ENCODE peak calls at places on chromosomes 12 and 14, in six cellular contexts. I is IMR-90, B is H9, F is neuronal stem cell, V is trophoblast cell, Y is H1. N is an unnamed sample.
A peak's percentile ranks its signal among the peaks of the same experiment; 100 is the strongest.

GRCh38 chr14:65075628-65076325 is 26.5 kb downstream of the MAX start:
- DNase-seq in Y (no peak), I (no peak), V (no peak), F (no peak), B (no peak), N (no peak)

GRCh38 chr12:29743801-29744200 is 39.9 kb downstream of the TMTC1 start:
- DNase-seq in V (peak; percentile 47), F (no peak), I (peak; percentile 93), Y (no peak), B (peak; percentile 46), N (peak; percentile 94)

GRCh38 chr12:44654641-44655625 is 221.2 kb downstream of the NELL2 start:
- DNase-seq in V (no peak), I (no peak), B (no peak), F (no peak), Y (no peak), N (peak; percentile 72)

GRCh38 chr12:126163984-126164383 is 1098.7 kb downstream of the AACS start:
- DNase-seq in F (no peak), V (no peak), B (no peak), Y (no peak), I (no peak), N (no peak)

GRCh38 chr14:104660597-104660996 is 28.8 kb upstream of the INF2 start:
- DNase-seq in I (no peak), Y (no peak), F (no peak), V (no peak), B (no peak), N (no peak)

GRCh38 chr14:102525213-102526143 is 15.9 kb upstream of the ANKRD9 start:
- DNase-seq in Y (no peak), F (no peak), I (peak; percentile 59), V (peak; percentile 70), B (no peak), N (no peak)

GRCh38 chr14:63717704-63718103 is 10.2 kb downstream of the SGPP1 start:
- DNase-seq in V (no peak), Y (no peak), I (peak; percentile 36), F (no peak), B (no peak), N (peak; percentile 27)

GRCh38 chr14:67815573-67816235 is 686 bp downstream of the ZFYVE26 start:
- DNase-seq in Y (no peak), F (no peak), I (peak; percentile 62), V (peak; percentile 20), B (no peak), N (peak; percentile 51)

GRCh38 chr14:39666386-39666785 is 234.2 kb upstream of the FBXO33 start:
- DNase-seq in Y (no peak), I (no peak), F (no peak), B (no peak), V (no peak), N (no peak)

GRCh38 chr14:32329690-32330290 is 692 bp downstream of the AKAP6 start:
- DNase-seq in V (no peak), I (no peak), F (no peak), B (no peak), Y (no peak), N (no peak)

GRCh38 chr12:131009595-131010270 is 56.0 kb downstream of the ADGRD1 start:
- DNase-seq in F (no peak), B (no peak), I (no peak), Y (no peak), V (no peak), N (no peak)

DNA sequence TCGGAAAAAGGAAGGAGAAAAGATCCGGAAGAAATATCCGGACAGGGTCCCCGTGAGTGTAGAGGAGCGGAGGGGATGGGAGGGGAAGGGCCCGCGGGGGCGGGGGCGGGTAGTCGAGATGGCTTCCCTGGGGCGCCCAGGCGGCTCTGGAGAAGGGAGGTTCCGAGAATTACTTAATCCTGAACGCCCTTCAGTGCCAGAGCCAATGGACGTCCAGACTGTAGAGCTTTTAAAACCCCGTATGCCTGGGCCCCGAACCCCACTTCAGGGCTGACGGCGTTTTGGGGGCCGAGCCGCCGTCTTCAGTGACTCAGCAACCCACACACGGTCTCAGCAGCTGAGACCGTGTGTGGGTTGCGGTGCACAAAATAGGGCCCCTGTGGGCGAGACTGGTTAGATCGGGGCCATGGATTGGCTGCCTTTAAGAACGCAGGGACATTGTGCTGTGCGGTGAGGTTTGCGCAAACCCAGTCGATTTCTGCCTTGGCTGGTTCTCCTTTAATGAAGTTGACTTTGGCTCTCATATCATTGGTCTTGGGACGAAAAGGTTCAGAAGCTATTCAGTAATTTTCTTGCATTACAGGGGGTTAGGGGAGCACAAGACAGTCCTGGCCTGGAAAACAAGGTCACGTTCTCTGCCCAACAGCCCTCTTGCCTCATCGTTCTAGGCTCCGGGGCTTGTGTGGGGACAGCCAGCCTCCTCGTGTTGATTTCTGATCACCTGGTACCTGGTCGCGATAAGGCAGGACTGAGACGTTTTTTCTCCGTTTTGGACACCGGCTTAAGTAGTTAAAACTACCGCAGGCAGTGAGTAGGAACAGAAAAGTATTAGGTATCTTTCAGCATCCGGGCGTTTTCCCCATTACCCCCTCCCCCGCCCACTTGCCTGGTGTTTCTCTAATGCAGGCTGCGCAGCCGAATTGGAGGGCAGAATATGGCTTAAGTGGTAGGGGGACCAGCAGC is 772 bp downstream of the GABARAPL1 start:
- DNase-seq in F (no peak), I (peak; percentile 87), Y (no peak), B (peak; percentile 63), V (peak; percentile 76), N (peak; percentile 80)
- H3K23ac ChIP-seq in F (peak overlapping the region; percentile 1), I (peak overlapping the region; percentile 98), Y (no peak overlapping the region), B (no peak overlapping the region), V (no peak overlapping the region), N (no peak overlapping the region)

GRCh38 chr14:73759714-73760597 is 45.8 kb upstream of the PNMA1 start:
- DNase-seq in Y (peak; percentile 84), V (peak; percentile 99), B (peak; percentile 97), F (peak; percentile 88), I (peak; percentile 99), N (peak; percentile 99)

GRCh38 chr14:73757381-73757780 is 43.2 kb upstream of the PNMA1 start:
- DNase-seq in I (no peak), B (no peak), V (no peak), Y (no peak), F (no peak), N (no peak)

GRCh38 chr14:73759183-73759713 is 45.1 kb upstream of the PNMA1 start:
- DNase-seq in I (peak; percentile 50), F (no peak), V (peak; percentile 62), B (no peak), Y (no peak), N (no peak)

GRCh38 chr14:73757876-73758391 is 43.8 kb upstream of the PNMA1 start:
- DNase-seq in I (no peak), V (no peak), Y (no peak), F (no peak), B (no peak), N (no peak)

DNA sequence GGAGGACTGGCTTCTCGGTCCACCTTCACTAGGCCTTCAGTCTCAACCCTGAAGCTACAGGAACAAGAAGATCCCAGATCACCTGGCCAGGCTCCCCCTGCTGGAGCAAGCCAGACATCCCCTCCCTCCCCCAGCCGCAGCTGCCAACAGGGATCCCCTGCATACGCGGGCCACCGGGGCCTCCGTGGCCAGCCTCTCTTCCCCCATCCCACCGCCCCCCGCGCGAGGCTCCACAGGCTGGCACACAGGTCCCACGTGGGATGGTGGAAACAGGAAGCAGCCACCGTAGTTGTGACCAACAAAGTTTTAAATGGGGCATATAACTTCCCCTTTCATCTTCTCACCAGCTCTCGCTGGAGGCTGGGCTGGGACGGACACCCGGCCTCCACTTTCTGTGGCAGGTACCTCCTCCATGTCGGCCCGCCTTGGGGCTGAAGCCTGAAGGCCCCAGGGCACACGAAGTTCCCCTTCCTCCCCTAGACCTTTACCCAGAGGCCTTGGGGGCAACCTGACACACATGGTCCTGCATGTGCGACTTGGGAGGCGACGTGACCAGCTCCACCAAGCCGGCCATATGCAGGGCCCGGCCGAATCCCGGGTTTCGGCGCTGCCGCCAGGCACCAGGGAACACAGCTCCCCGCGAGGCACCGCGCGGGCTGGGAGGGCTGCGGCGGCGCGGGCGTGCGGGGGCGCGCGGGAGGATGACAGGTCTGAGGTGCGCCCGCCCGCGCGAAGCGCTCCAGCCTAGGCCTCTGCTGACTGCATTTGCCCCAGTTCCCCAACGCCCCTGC is 44.4 kb upstream of the PNMA1 start:
- DNase-seq in Y (no peak), F (no peak), I (peak; percentile 65), V (peak; percentile 72), B (peak; percentile 89), N (peak; percentile 91)
- H3K23ac ChIP-seq in Y (no peak overlapping the region), F (peak overlapping the region; percentile 90), I (peak overlapping the region; percentile 67), V (no peak overlapping the region), B (no peak overlapping the region), N (peak overlapping the region; percentile 29)

DNA sequence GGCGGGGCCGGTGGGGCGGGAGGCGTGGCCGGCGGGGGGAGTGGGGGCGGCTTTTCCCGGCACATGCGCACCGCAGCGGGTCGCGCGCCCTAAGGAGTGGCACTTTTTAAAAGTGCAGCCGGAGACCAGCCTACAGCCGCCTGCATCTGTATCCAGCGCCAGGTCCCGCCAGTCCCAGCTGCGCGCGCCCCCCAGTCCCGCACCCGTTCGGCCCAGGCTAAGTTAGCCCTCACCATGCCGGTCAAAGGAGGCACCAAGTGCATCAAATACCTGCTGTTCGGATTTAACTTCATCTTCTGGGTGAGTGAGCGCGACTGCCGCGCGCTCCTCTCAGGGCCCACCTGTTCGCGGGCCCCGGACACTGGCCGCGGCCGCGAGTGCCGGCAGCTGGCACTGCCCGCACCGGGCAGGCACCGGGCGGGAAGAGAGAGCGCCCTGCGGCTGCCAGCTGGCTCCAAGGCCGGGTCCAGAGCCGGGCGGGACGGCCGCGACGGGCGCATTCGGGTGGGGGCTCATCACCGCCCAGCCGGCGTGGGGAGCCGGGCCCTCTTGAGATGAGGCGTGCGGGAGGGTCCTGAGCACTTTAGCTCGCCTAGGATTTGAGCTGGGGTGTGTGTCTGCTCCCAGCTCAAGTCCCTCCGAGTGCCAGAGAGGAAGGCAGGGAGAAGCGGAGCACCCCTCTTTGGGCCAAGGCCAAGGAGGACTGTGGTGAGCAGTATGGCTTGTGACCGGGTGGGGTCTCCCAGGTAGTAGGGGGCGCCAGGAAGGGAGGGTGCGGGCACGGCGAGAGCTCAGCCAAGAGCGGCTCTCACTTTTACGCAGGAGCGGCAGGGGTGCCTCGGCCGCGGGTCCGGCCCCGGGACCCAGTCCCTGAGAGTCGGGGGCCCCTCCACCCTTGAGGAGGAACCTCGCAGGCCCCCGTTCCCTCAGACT is at the start of gene CD9:
- DNase-seq in I (no peak), F (no peak), B (peak; percentile 82), Y (no peak), V (peak; percentile 73), N (peak; percentile 68)
- H3K23ac ChIP-seq in I (peak within 1 kb of the TSS; percentile 87), F (peak within 1 kb of the TSS; percentile 80), B (no peak within 1 kb of the TSS), Y (no peak within 1 kb of the TSS), V (peak within 1 kb of the TSS; percentile 9), N (peak within 1 kb of the TSS; percentile 90)

GRCh38 chr14:74635831-74636230 is 23.8 kb upstream of the LTBP2 start:
- DNase-seq in B (no peak), I (no peak), F (no peak), V (peak; percentile 33), Y (no peak), N (no peak)

GRCh38 chr14:74638066-74638465 is 26.0 kb upstream of the LTBP2 start:
- DNase-seq in V (no peak), F (no peak), Y (no peak), I (no peak), B (no peak), N (peak; percentile 57)

GRCh38 chr14:74638970-74639369 is 26.9 kb upstream of the LTBP2 start:
- DNase-seq in F (no peak), V (no peak), B (no peak), I (no peak), Y (no peak), N (no peak)

GRCh38 chr14:74636424-74637183 is 24.6 kb upstream of the LTBP2 start:
- DNase-seq in F (no peak), V (no peak), I (no peak), Y (no peak), B (no peak), N (peak; percentile 74)

DNA sequence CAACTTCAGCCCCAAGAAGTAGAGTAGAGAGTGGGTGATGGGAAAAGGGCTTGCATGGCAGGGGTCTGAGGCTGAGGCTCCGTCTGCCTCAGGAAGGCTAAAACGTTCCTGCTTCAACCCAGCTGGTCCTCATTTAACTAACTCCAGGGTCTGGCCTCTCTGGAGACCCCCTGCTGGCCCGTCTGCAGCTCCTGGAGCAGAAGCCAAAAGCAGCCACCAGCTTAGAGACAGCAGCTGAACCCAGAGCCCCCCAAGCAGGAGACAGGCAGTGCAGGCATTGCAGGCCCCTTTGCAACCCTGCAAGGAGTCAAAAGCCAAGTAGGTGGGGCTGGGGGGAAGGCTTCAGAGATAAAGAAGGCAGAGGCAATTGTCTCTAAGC is 25.1 kb upstream of the LTBP2 start:
- DNase-seq in F (no peak), B (no peak), V (no peak), Y (no peak), I (no peak), N (peak; percentile 77)
- H3K23ac ChIP-seq in F (peak overlapping the region; percentile 14), B (no peak overlapping the region), V (no peak overlapping the region), Y (no peak overlapping the region), I (no peak overlapping the region), N (no peak overlapping the region)